ENCODE peak calls at places on chromosomes 11 and 22, in ten cellular contexts. H, V, D, A, N, Z, O, U, P and R are unnamed samples.

GRCh38 chr22:31173386-31174145 is 13.6 kb downstream of the RNF185 start:
- DNase-seq in A (peak; percentile 65), U (no peak), H (peak; percentile 64), V (no peak), Z (no peak), N (peak; percentile 81), D (peak; percentile 60), O (no peak), P (peak; percentile 95), R (peak; percentile 60)

GRCh38 chr11:111231836-111232235 is 13.7 kb upstream of the POU2AF2 start:
- DNase-seq in O (no peak), U (no peak), N (peak; percentile 65), V (no peak), P (no peak), D (no peak), H (no peak), Z (no peak), A (no peak), R (no peak)

GRCh38 chr11:113505046-113505445 is 29.8 kb upstream of the DRD2 start:
- DNase-seq in O (no peak), Z (no peak), N (no peak), U (no peak), D (no peak), P (no peak), H (peak; percentile 67), V (no peak), A (peak; percentile 8), R (no peak)

GRCh38 chr11:115581871-115582639 is 77.8 kb upstream of the CADM1 start:
- DNase-seq in N (peak; percentile 29), H (no peak), U (peak; percentile 78), P (peak; percentile 62), D (no peak), O (no peak), A (no peak), Z (no peak), V (no peak), R (no peak)

GRCh38 chr11:28137832-28138231 is 29.6 kb downstream of the METTL15 start:
- DNase-seq in A (no peak), V (no peak), D (no peak), N (no peak), O (no peak), H (no peak), Z (no peak), U (no peak), P (no peak), R (no peak)

GRCh38 chr11:1568451-1568911 is 3.6 kb downstream of the DUSP8 start:
- DNase-seq in V (no peak), O (no peak), D (no peak), H (no peak), Z (peak; percentile 25), A (no peak), N (no peak), U (no peak), P (no peak), R (no peak)

GRCh38 chr11:79939111-79939510 is 498.3 kb upstream of the TENM4 start:
- DNase-seq in A (no peak), H (no peak), P (no peak), Z (no peak), U (no peak), V (no peak), D (no peak), N (peak; percentile 52), O (no peak), R (no peak)

GRCh38 chr11:92269021-92269420 is 44.4 kb downstream of the FAT3 start:
- DNase-seq in N (peak; percentile 21), U (no peak), Z (no peak), H (peak; percentile 48), P (peak; percentile 73), O (no peak), A (peak; percentile 42), V (no peak), D (peak; percentile 36), R (no peak)

GRCh38 chr11:76800466-76801200 is 17.5 kb downstream of the TSKU start:
- DNase-seq in D (no peak), H (no peak), Z (no peak), O (no peak), N (no peak), P (no peak), V (no peak), A (no peak), U (no peak), R (no peak)

GRCh38 chr22:24026733-24027132 is 15.6 kb downstream of the CABIN1 start:
- DNase-seq in N (no peak), Z (no peak), H (no peak), U (no peak), O (no peak), A (no peak), P (no peak), D (no peak), V (no peak), R (no peak)

GRCh38 chr22:34475886-34476285 is 555.6 kb upstream of the LARGE1 start:
- DNase-seq in A (no peak), Z (no peak), N (no peak), H (no peak), V (no peak), D (no peak), O (no peak), P (no peak), U (no peak), R (no peak)

GRCh38 chr11:58434217-58434616 is 6.3 kb upstream of the OR5B2 start:
- DNase-seq in Z (no peak), U (no peak), D (no peak), N (no peak), O (no peak), A (no peak), V (no peak), H (no peak), P (no peak), R (no peak)

GRCh38 chr11:97118756-97119155 is 728.9 kb downstream of the JRKL start:
- DNase-seq in O (no peak), D (no peak), P (no peak), H (no peak), N (no peak), V (no peak), A (peak; percentile 7), U (peak; percentile 29), Z (no peak), R (no peak)

GRCh38 chr22:49233507-49234100 is 594.1 kb downstream of the BRD1 start:
- DNase-seq in U (no peak), D (no peak), A (no peak), H (no peak), V (no peak), N (no peak), Z (no peak), O (no peak), P (no peak), R (no peak)

GRCh38 chr11:94730153-94730552 is 38.0 kb upstream of the AMOTL1 start:
- DNase-seq in Z (no peak), N (no peak), V (no peak), A (no peak), P (no peak), D (no peak), H (no peak), O (no peak), U (no peak), R (no peak)

GRCh38 chr22:27644566-27644965 is 157.0 kb downstream of the MN1 start:
- DNase-seq in O (no peak), P (no peak), N (no peak), D (no peak), Z (no peak), U (no peak), V (no peak), H (no peak), A (no peak), R (no peak)
- TF ChIP-seq CTCF in O (no peak), P (no peak), N (no peak), D (no peak), Z (no peak), U (no peak), V (no peak), H (no peak), A (no peak), R (no peak)

DNA sequence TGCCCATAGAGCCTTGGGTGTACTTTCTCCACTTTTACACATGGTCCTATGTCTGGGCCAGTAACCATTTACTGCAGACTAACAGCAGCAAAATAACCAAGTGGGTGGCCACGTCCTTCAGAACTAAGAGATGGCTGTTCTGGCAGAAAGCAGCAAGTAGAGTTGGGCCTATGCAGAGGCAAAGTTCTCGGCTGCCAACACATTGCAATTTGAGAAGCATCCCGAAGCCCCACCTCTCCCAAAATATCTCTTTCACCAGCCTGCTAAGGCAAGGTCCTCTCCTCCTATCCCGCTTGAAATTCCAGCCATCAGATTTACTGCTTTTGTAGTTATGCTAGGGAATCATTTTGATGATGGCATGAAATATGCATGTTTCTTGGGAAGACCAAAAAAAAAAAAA is 118.5 kb upstream of the APOA1 start:
- DNase-seq in U (no peak), O (no peak), P (no peak), H (no peak), N (no peak), A (no peak), V (no peak), D (no peak), Z (no peak), R (no peak)
- H3K4me3 ChIP-seq in U (no peak overlapping the region), O (no peak overlapping the region), P (no peak overlapping the region), H (no peak overlapping the region), N (no peak overlapping the region), A (no peak overlapping the region), V (no peak overlapping the region), D (no peak overlapping the region), Z (no peak overlapping the region), R (no peak overlapping the region)

DNA sequence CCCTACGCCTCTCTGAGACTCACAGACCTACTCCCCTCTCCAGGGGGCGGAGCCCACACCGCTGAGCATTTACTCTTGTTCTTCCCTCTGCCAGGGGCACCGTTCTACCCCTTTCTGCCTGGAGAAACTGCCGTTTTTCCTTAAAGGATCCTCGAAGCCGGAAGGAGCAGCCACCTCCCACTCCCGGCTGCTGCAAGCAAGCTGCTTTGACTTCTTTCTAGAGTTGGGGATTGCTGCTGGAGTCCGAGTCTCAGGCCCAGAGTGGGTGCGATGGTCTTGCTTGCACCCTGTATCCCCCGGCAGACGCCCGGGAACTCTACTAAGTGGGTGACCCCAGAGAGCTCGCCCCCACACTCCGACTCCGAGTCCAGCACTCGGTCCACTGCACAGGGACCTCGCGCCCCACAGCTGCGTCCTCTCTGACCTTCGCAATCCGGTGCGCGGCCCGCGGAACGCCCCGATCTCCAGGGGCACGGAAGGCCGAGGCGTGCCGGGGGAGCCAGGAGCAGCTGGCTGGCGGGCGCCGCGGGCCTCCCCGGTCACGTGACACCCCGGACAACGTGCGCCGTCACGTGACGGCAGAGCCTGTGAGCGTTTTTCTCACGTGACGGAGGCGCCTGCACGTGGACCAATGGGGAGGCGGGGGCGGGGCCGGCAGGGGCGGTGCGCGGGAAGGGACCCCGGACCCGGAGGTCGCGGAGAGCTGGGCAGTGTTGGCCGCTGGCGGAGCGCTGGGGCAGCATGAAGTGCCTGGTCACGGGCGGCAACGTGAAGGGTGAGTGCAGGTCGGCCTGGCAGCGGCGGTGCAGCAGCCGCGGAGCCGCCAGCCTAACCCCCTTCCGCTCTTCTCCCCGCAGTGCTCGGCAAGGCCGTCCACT is at the start of gene RAD9A:
- DNase-seq in V (peak; percentile 97), Z (peak; percentile 98), P (peak; percentile 72), O (peak; percentile 97), A (peak; percentile 95), N (peak; percentile 92), U (peak; percentile 98), H (peak; percentile 95), D (peak; percentile 79), R (peak; percentile 47)
- TF ChIP-seq CTCF in V (no peak), Z (no peak), P (no peak), O (no peak), A (no peak), N (no peak), U (no peak), H (no peak), D (no peak), R (no peak)

GRCh38 chr11:122202161-122202950 is 86.3 kb upstream of the BLID start:
- DNase-seq in N (peak; percentile 83), Z (no peak), P (no peak), U (peak; percentile 10), H (peak; percentile 83), O (no peak), V (no peak), D (peak; percentile 75), A (peak; percentile 81), R (peak; percentile 55)
- H3K4me3 ChIP-seq in N (peak overlapping the region; percentile 43), Z (no peak overlapping the region), P (no peak overlapping the region), U (no peak overlapping the region), H (no peak overlapping the region), O (peak overlapping the region; percentile 57), V (peak overlapping the region; percentile 41), D (peak overlapping the region; percentile 46), A (peak overlapping the region; percentile 24), R (peak overlapping the region; percentile 57)